ENCODE peak calls at places on chromosomes 13 and 19, in nine cellular contexts. Q, K, N, O, J, R, H, T and A are unnamed samples.

GRCh38 chr19:47070756-47071155 is 22.3 kb upstream of the TMEM160 start:
- DNase-seq in J (no peak), H (no peak), N (no peak), O (no peak), Q (no peak), T (no peak), K (no peak), R (no peak), A (no peak)

GRCh38 chr13:46515793-46516192 is 37.2 kb upstream of the LRCH1 start:
- DNase-seq in Q (no peak), O (no peak), H (no peak), T (no peak), J (no peak), N (no peak), K (no peak), R (no peak), A (no peak)

GRCh38 chr19:38057954-38058690 is 151.1 kb downstream of the SIPA1L3 start:
- DNase-seq in J (peak; percentile 54), R (no peak), K (no peak), H (no peak), T (no peak), N (no peak), Q (no peak), O (no peak), A (no peak)

GRCh38 chr13:106867249-106867648 is 299.3 kb upstream of the ARGLU1 start:
- DNase-seq in Q (no peak), O (no peak), J (no peak), H (no peak), N (no peak), K (no peak), R (no peak), T (no peak), A (peak; percentile 52)

GRCh38 chr13:40178130-40178529 is 488.3 kb downstream of the FOXO1 start:
- DNase-seq in J (no peak), H (no peak), R (no peak), N (no peak), O (no peak), T (no peak), K (no peak), Q (no peak), A (no peak)

GRCh38 chr19:34336781-34337271 is 28.2 kb upstream of the GPI start:
- DNase-seq in T (peak; percentile 66), H (peak; percentile 47), K (no peak), J (peak; percentile 46), O (peak; percentile 43), N (no peak), Q (no peak), R (no peak), A (peak; percentile 53)

GRCh38 chr19:10912619-10913018 is 15.8 kb downstream of the YIPF2 start:
- DNase-seq in J (no peak), Q (no peak), H (no peak), O (no peak), K (no peak), N (no peak), T (no peak), R (no peak), A (no peak)

GRCh38 chr13:44853641-44854040 is 135.6 kb downstream of the NUFIP1 start:
- DNase-seq in N (no peak), R (no peak), H (no peak), O (peak; percentile 43), T (no peak), K (no peak), Q (no peak), J (peak; percentile 20), A (no peak)

GRCh38 chr19:49936549-49936948 is 7.2 kb upstream of the NUP62 start:
- DNase-seq in N (no peak), R (no peak), Q (no peak), J (no peak), K (no peak), T (no peak), H (no peak), O (no peak), A (no peak)

GRCh38 chr13:79709526-79709925 is 228.6 kb downstream of the NDFIP2 start:
- DNase-seq in T (no peak), O (peak; percentile 83), N (no peak), H (peak; percentile 13), Q (no peak), J (no peak), K (no peak), R (no peak), A (peak; percentile 22)

GRCh38 chr19:39509233-39509632 is 5.7 kb upstream of the SELENOV start:
- DNase-seq in H (no peak), J (no peak), K (no peak), Q (no peak), R (no peak), N (no peak), O (no peak), T (no peak), A (no peak)

GRCh38 chr13:80630685-80631121 is 289.8 kb upstream of the SPRY2 start:
- DNase-seq in N (peak; percentile 43), Q (peak; percentile 75), H (no peak), R (no peak), J (no peak), O (no peak), T (no peak), K (no peak), A (peak; percentile 72)

GRCh38 chr19:29872224-29872731 is 60.5 kb downstream of the CCNE1 start:
- DNase-seq in R (no peak), O (no peak), T (peak; percentile 9), J (no peak), N (no peak), H (no peak), K (no peak), Q (no peak), A (peak; percentile 26)
- TF ChIP-seq CTCF in R (no peak), O (peak; percentile 23), T (no peak), J (peak; percentile 13), N (no peak), H (peak; percentile 6), K (no peak), Q (no peak), A (peak; percentile 23)

DNA sequence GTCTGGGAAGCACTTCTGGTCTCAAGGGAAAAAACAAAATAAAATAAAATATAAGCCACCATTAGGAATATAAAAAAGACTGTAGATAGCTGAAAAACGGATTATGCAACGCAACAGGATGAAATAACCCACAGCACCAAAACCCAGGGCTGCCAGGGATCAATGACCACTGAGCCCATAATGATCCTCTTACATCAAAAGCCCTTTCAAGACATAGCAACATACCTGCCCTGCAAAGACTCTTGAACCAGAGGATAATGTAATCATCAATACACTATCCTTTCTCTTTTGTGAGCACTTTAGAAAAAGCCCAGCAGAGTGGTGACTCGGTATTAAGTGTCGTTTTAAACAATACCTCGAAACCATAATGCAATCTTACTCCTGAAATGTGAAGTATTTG is 235.0 kb upstream of the SOX21 start:
- DNase-seq in O (no peak), J (no peak), Q (no peak), R (no peak), H (no peak), T (no peak), N (no peak), K (no peak), A (no peak)
- H3K4me3 ChIP-seq in O (no peak overlapping the region), J (no peak overlapping the region), Q (no peak overlapping the region), R (no peak overlapping the region), H (no peak overlapping the region), T (no peak overlapping the region), N (no peak overlapping the region), K (no peak overlapping the region), A (no peak overlapping the region)

GRCh38 chr19:19661141-19661674 is 2.3 kb downstream of the ATP13A1 start:
- DNase-seq in R (no peak), Q (peak; percentile 40), T (no peak), H (no peak), K (no peak), J (no peak), N (no peak), O (no peak), A (no peak)

GRCh38 chr19:19662344-19662743 is 1.1 kb downstream of the ATP13A1 start:
- DNase-seq in T (no peak), H (no peak), N (no peak), Q (peak; percentile 52), J (no peak), R (no peak), O (no peak), K (no peak), A (no peak)

GRCh38 chr19:19662866-19663291 is 597 bp downstream of the ATP13A1 start:
- DNase-seq in O (no peak), K (no peak), J (no peak), Q (peak; percentile 73), N (no peak), T (no peak), H (peak; percentile 4), R (no peak), A (no peak)

GRCh38 chr19:19661675-19662251 is 1.7 kb downstream of the ATP13A1 start:
- DNase-seq in T (no peak), H (no peak), Q (peak; percentile 53), O (no peak), N (no peak), K (peak; percentile 57), J (no peak), R (no peak), A (no peak)

GRCh38 chr19:19663292-19664120 is at the start of gene ATP13A1:
- DNase-seq in N (peak; percentile 96), J (peak; percentile 55), R (peak; percentile 94), H (peak; percentile 97), O (peak; percentile 98), Q (peak; percentile 98), T (peak; percentile 91), K (peak; percentile 98), A (peak; percentile 98)
- TF ChIP-seq CTCF in N (peak; percentile 20), J (peak; percentile 11), R (no peak), H (no peak), O (peak; percentile 14), Q (no peak), T (peak; percentile 34), K (no peak), A (peak; percentile 16)

GRCh38 chr19:17127671-17128070 is 52.1 kb downstream of the MYO9B start:
- DNase-seq in T (no peak), Q (no peak), O (no peak), J (no peak), K (no peak), H (no peak), N (no peak), R (no peak), A (no peak)

GRCh38 chr19:17128403-17128802 is 52.8 kb downstream of the MYO9B start:
- DNase-seq in J (no peak), Q (no peak), R (no peak), N (no peak), H (no peak), O (no peak), T (no peak), K (no peak), A (no peak)

GRCh38 chr19:17128820-17129219 is 53.2 kb downstream of the MYO9B start:
- DNase-seq in K (no peak), Q (no peak), J (no peak), H (no peak), N (no peak), O (no peak), T (no peak), R (no peak), A (no peak)

GRCh38 chr19:17125728-17126677 is 50.4 kb downstream of the MYO9B start:
- DNase-seq in Q (peak; percentile 80), O (no peak), N (no peak), R (no peak), J (no peak), K (peak; percentile 78), T (peak; percentile 75), H (peak; percentile 25), A (peak; percentile 51)

DNA sequence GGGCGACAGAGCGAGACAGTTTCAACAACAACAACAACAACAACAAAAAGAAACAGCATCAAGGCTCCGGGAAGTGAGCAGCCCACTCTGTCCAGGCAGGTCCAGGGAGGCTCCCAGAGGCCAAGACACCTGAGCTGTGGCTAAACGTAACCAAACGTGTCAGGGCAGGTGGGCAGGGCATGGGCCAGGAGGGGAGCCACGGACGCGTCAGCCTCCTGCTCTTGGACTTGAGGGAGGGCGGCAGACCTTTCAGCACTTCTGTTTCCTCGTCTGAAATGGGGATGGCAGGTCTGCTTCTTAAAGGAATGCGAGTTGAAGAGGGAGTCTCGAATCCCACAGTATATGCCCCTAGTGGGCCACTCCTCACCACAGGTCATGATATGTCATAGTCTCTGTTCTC is 53.8 kb downstream of the MYO9B start:
- DNase-seq in N (no peak), T (no peak), O (no peak), K (no peak), R (no peak), J (no peak), H (no peak), Q (no peak), A (no peak)
- H3K4me3 ChIP-seq in N (no peak overlapping the region), T (no peak overlapping the region), O (no peak overlapping the region), K (no peak overlapping the region), R (no peak overlapping the region), J (no peak overlapping the region), H (no peak overlapping the region), Q (no peak overlapping the region), A (no peak overlapping the region)